ENCODE peak calls at places on chromosomes 5 and 9, in seven cellular contexts. B is lower leg skin, U is stomach, K is heart left ventricle, N is thyroid gland, O is Peyer's patch, Q is HCT116. E is an unnamed sample.

GRCh38 chr9:98775831-98776441 is 20.4 kb downstream of the ANKS6 start:
- DNase-seq in B (no peak), U (no peak), K (no peak), N (peak; percentile 29), O (peak; percentile 62), Q (peak; percentile 60), E (no peak)

GRCh38 chr9:109251080-109251775 is 69.6 kb downstream of the EPB41L4B start:
- DNase-seq in B (no peak), U (peak; percentile 82), K (no peak), N (peak; percentile 63), O (peak; percentile 74), Q (no peak), E (peak; percentile 48)

GRCh38 chr9:17609312-17610005 is 30.6 kb downstream of the SH3GL2 start:
- DNase-seq in B (no peak), U (no peak), K (no peak), N (no peak), O (no peak), Q (no peak), E (no peak)

GRCh38 chr5:137696481-137696880 is 39.4 kb downstream of the KLHL3 start:
- DNase-seq in B (no peak), U (no peak), K (no peak), N (no peak), O (no peak), Q (no peak), E (no peak)

GRCh38 chr5:13632676-13633075 is 311.8 kb downstream of the DNAH5 start:
- DNase-seq in B (no peak), U (no peak), K (no peak), N (no peak), O (no peak), Q (no peak), E (no peak)

GRCh38 chr9:8760000-8760767 is 960.6 kb upstream of the DMAC1 start:
- DNase-seq in B (no peak), U (no peak), K (no peak), N (no peak), O (no peak), Q (no peak), E (no peak)

GRCh38 chr5:151182501-151182900 is 24.9 kb upstream of the ANXA6 start:
- DNase-seq in B (peak; percentile 67), U (no peak), K (no peak), N (no peak), O (no peak), Q (no peak), E (no peak)

GRCh38 chr9:108859459-108860114 is 2.5 kb upstream of the ACTL7A start:
- DNase-seq in B (no peak), U (no peak), K (no peak), N (no peak), O (no peak), Q (no peak), E (no peak)

GRCh38 chr5:131462479-131462878 is 172.6 kb downstream of the RAPGEF6 start:
- DNase-seq in B (no peak), U (no peak), K (no peak), N (no peak), O (no peak), Q (no peak), E (no peak)

GRCh38 chr5:61450170-61450815 is 118.2 kb downstream of the ZSWIM6 start:
- DNase-seq in B (no peak), U (no peak), K (no peak), N (no peak), O (peak; percentile 54), Q (peak; percentile 73), E (no peak)

GRCh38 chr9:2157277-2158105 is 142.3 kb downstream of the SMARCA2 start:
- DNase-seq in B (no peak), U (peak; percentile 33), K (peak; percentile 65), N (peak; percentile 48), O (peak; percentile 60), Q (no peak), E (peak; percentile 23)

GRCh38 chr5:142289708-142290573 is 34.9 kb downstream of the SPRY4 start:
- DNase-seq in B (no peak), U (no peak), K (no peak), N (no peak), O (no peak), Q (no peak), E (no peak)

GRCh38 chr5:100900796-100901731 is 2.0 kb downstream of the ST8SIA4 start:
- DNase-seq in B (peak; percentile 95), U (peak; percentile 70), K (peak; percentile 81), N (peak; percentile 44), O (peak; percentile 95), Q (no peak), E (peak; percentile 36)

GRCh38 chr5:148542812-148543211 is 111.5 kb downstream of the HTR4 start:
- DNase-seq in B (no peak), U (no peak), K (no peak), N (no peak), O (no peak), Q (no peak), E (no peak)

GRCh38 chr9:135448570-135449180 is 30.9 kb upstream of the PPP1R26 start:
- DNase-seq in B (no peak), U (no peak), K (no peak), N (no peak), O (no peak), Q (no peak), E (no peak)

GRCh38 chr5:30607301-30607700 is 586.2 kb upstream of the CDH6 start:
- DNase-seq in B (no peak), U (no peak), K (no peak), N (no peak), O (no peak), Q (no peak), E (no peak)

GRCh38 chr5:43369651-43370050 is 42.5 kb downstream of the CCL28 start:
- DNase-seq in B (no peak), U (no peak), K (no peak), N (no peak), O (no peak), Q (no peak), E (no peak)

GRCh38 chr5:124736111-124736813 is 10.2 kb downstream of the ZNF608 start:
- DNase-seq in B (no peak), U (no peak), K (no peak), N (no peak), O (no peak), Q (no peak), E (no peak)

GRCh38 chr9:128607642-128608350 is 48.9 kb downstream of the DYNC2I2 start:
- DNase-seq in B (peak; percentile 88), U (peak; percentile 66), K (peak; percentile 95), N (peak; percentile 20), O (no peak), Q (no peak), E (peak; percentile 95)

DNA sequence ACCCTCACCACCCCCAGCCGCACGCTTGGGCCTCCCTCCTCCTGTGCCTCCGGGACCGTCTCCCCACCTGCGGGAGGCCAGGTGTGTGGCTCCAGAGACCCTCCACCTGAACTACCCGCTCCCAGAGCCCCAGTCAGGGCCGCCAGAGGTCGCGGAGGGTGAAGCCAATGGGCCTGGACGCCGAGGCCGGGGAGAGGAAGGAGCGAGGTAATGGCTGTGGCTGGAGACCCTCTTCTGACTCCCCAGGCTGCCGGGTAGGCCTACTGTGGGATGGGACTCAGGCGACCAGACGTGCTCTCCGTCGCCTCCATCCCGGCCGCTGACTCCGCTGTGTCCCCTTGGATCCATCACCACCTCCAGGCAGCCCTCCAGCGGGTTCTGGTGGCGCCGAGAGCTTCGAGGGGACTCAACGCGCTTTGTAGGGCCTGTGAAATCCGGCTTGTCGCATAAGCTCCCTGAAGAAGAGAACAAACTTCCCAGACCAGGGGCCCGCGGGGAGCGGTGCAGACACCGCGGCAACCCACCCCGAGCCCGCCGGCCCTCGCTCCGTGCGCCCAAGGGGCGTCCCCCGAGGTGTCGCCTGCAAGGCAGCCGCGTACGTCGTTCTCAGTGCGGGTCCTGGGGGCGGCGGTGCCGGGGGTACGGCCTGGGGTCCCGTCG is 12.6 kb downstream of the IRX2 start:
- DNase-seq in B (no peak), U (no peak), K (no peak), N (no peak), O (no peak), Q (no peak), E (no peak)
- H3K4me3 ChIP-seq in B (peak overlapping the region; percentile 39), U (peak overlapping the region; percentile 65), K (peak overlapping the region; percentile 60), N (peak overlapping the region; percentile 22), O (peak overlapping the region; percentile 51), Q (no peak overlapping the region), E (peak overlapping the region; percentile 58)

DNA sequence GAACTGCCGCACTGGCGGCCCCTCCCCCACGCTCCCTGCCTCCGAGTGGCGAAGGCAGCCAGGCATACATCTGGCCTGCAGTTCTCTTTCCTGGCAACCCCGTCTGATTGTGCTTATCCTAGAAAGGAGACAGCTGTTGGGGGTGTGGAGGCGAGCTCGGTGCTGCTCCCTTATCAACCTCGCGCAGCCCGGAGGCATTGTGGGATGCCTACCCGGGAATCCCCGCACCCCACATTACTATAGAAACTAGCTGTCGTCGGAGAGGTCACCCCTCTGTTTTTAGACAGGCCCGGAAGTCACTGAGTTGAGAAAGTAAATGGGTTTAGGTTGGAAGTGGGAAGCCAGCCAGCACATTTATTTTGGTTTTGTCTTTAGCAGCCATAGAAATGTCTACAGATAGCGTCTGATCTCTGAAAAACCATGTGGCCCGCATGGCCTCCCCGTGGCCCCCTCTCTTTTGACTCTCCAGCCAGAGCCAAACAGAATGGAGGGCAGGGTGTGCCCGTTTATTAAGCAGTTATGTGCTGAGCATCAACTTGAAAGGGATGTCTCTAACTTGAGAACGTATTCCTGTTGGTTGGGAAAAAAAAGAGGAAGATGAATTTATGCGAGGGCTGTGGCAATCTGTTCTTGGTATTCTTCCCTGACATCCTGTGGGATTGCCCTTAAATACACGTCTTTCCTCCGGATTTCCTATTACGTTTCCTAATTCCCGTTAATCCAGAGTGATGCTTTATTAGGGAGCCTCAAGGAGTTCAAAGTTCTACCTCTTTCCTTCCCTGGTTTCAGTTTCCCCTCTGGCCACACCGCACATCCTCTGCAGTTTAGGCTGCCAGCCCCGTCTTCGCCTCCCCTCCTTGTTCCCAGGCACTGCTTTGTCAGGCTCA is 3.9 kb downstream of the STC2 start:
- DNase-seq in B (peak; percentile 94), U (peak; percentile 76), K (peak; percentile 91), N (no peak), O (peak; percentile 70), Q (no peak), E (no peak)
- TF ChIP-seq POLR2A in B (no peak), U (no peak), K (no peak), N (no peak), O (no peak), Q (no peak), E (no peak)

GRCh38 chr9:85994191-85994590 is 53.2 kb downstream of the NAA35 start:
- DNase-seq in B (no peak), U (no peak), K (no peak), N (no peak), O (no peak), Q (no peak), E (no peak)

GRCh38 chr9:85995097-85995496 is 54.2 kb downstream of the NAA35 start:
- DNase-seq in B (no peak), U (no peak), K (no peak), N (no peak), O (no peak), Q (no peak), E (no peak)

DNA sequence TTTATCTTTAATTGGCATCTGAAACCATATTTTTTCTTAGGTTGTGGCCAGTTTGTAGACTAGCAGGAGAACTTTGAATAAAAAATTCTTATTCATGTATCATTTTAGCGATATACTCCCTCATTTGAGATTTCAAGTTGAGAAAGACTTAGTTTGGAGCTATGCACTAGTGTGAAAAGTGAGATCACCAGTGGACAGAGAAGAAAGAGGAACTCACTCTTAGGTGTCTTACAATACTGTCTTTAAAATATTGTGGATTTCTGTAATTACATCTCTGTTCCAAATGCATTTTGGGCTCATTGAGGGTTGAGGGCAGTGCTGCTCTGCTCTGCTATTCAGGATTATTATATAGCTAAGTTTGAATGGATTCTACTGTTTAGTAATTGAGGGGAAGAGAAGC is 54.7 kb downstream of the NAA35 start:
- DNase-seq in B (no peak), U (no peak), K (no peak), N (no peak), O (no peak), Q (no peak), E (no peak)
- H3K4me3 ChIP-seq in B (no peak overlapping the region), U (no peak overlapping the region), K (no peak overlapping the region), N (no peak overlapping the region), O (no peak overlapping the region), Q (no peak overlapping the region), E (no peak overlapping the region)

GRCh38 chr5:36744678-36745659 is 131.6 kb upstream of the NIPBL start:
- DNase-seq in B (peak; percentile 94), U (peak; percentile 94), K (peak; percentile 59), N (peak; percentile 99), O (peak; percentile 86), Q (peak; percentile 76), E (peak; percentile 96)
- TF ChIP-seq POLR2A in B (no peak), U (no peak), K (no peak), N (peak; percentile 66), O (peak; percentile 31), Q (no peak), E (peak; percentile 42)

E was measured in prostate gland.